ENCODE peak calls at places on chromosomes 11 and 22, in four cellular contexts. H is H1, A is HepG2, V is GM12878. G is an unnamed sample.

GRCh38 chr11:111001986-111002616 is 243.4 kb upstream of the POU2AF2 start:
- DNase-seq in H (no peak), A (no peak), V (no peak), G (no peak)

GRCh38 chr11:113111156-113111555 is 149.9 kb downstream of the NCAM1 start:
- DNase-seq in H (no peak), A (no peak), V (no peak), G (no peak)

GRCh38 chr11:47466701-47467250 is 17.8 kb upstream of the RAPSN start:
- DNase-seq in H (no peak), A (no peak), V (no peak), G (no peak)

GRCh38 chr11:16924462-16924825 is 89.8 kb downstream of the PLEKHA7 start:
- DNase-seq in H (no peak), A (no peak), V (no peak), G (no peak)

GRCh38 chr11:72227316-72228228 is 3.0 kb downstream of the INPPL1 start:
- DNase-seq in H (no peak), A (no peak), V (no peak), G (no peak)

GRCh38 chr11:61955416-61956135 is 5.4 kb downstream of the BEST1 start:
- DNase-seq in H (peak), A (no peak), V (no peak), G (no peak)

GRCh38 chr11:68014157-68014965 is 4.2 kb downstream of the ALDH3B1 start:
- DNase-seq in H (no peak), A (no peak), V (no peak), G (no peak)

GRCh38 chr11:47918882-47919495 is 61.4 kb upstream of the PTPRJ start:
- DNase-seq in H (no peak), A (no peak), V (no peak), G (no peak)

GRCh38 chr11:116424615-116425261 is 348.0 kb downstream of the BUD13 start:
- DNase-seq in H (no peak), A (peak), V (no peak), G (peak)

GRCh38 chr22:31501738-31502137 is 5.4 kb downstream of the SFI1 start:
- DNase-seq in H (no peak), A (no peak), V (no peak), G (no peak)

GRCh38 chr11:125979521-125979920 is 33.7 kb downstream of the VSIG10L2 start:
- DNase-seq in H (no peak), A (no peak), V (no peak), G (no peak)

GRCh38 chr11:12361650-12362049 is 15.7 kb upstream of the PARVA start:
- DNase-seq in H (no peak), A (no peak), V (no peak), G (no peak)

GRCh38 chr11:130677486-130678153 is 229.2 kb downstream of the ADAMTS15 start:
- DNase-seq in H (peak), A (peak), V (no peak), G (no peak)

GRCh38 chr11:20337526-20338154 is 25.9 kb upstream of the HTATIP2 start:
- DNase-seq in H (peak), A (peak), V (no peak), G (peak)

GRCh38 chr22:43275545-43275981 is 67.6 kb downstream of the SCUBE1 start:
- DNase-seq in H (peak), A (peak), V (no peak), G (peak)

GRCh38 chr22:22039286-22040074 is 56.9 kb upstream of the TOP3B start:
- DNase-seq in H (no peak), A (no peak), V (no peak), G (no peak)

GRCh38 chr22:22042599-22043295 is 60.2 kb upstream of the TOP3B start:
- DNase-seq in H (no peak), A (no peak), V (no peak), G (no peak)

GRCh38 chr22:22040472-22040871 is 57.9 kb upstream of the TOP3B start:
- DNase-seq in H (no peak), A (no peak), V (no peak), G (no peak)

GRCh38 chr22:22042009-22042408 is 59.4 kb upstream of the TOP3B start:
- DNase-seq in H (no peak), A (no peak), V (peak), G (peak)

DNA sequence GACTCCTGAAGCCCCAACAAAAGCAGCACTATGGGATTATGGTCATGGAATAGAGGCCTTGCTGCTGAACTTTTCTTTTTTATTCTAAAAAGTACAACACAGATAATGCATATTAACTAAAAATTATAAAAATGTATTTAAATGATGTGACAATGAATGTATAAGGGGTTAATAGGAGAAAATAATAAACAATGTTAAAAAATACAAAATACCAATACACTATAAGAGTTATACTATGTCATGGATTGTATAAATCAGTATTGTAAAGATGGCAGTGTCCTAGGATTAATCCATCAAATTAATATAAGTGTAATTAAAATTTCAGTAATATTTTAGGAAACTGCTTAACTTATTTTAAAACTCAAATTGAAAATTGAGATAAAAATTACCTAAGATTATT is 58.3 kb upstream of the TOP3B start:
- DNase-seq in H (no peak), A (no peak), V (no peak), G (no peak)
- TF ChIP-seq BRCA1 in H (no peak), A (no peak), V (no peak), G (no peak)

DNA sequence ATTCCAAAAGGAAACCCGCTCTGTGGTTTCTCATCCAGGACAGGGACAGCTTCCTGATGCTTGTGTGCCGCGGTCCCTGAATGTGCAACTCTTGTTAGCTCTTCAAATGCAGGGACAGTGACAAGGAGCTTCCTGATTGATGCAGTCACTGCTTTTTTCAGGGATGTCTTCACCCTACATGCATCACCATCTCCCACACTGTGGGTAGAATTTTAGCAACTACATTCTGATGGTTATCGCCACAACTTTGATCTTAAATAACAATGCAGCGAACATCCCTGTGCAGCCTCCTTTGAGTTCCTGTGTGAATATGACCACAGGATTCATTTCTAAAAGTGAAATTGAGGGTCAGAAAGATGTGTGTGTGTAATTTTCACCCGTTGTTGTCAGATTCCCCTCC is 115.0 kb downstream of the GGTLC2 start:
- DNase-seq in H (no peak), A (no peak), V (no peak), G (no peak)
- TF ChIP-seq BRCA1 in H (no peak), A (no peak), V (no peak), G (no peak)

GRCh38 chr11:134559617-134559992 is 147.6 kb upstream of the B3GAT1 start:
- DNase-seq in H (peak), A (no peak), V (no peak), G (no peak)
- TF ChIP-seq BRCA1 in H (no peak), A (no peak), V (no peak), G (no peak)

DNA sequence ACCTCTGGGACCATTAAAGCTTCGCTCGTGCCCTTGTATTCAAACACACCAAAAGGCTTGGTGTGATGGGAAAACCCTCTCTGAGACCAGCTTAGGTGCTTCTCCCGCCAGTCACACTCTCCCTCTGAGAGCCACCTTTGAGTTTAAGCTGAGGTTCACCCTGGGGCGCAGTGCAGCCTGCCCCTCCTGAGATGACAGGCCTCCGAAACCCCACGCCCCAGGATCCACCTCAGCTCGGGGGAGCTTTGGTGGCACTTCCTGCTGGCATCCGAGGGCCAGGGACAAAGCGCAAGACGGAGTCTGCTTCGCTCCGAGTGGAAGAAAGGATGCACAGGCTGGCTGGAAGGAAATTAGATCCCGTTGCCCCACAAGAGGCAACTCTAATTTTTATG is 134.5 kb downstream of the CEP164 start:
- DNase-seq in H (no peak), A (no peak), V (no peak), G (no peak)
- TF ChIP-seq BRCA1 in H (no peak), A (no peak), V (no peak), G (no peak)

GRCh38 chr22:46308283-46308988 is 11.8 kb downstream of the GTSE1 start:
- DNase-seq in H (no peak), A (no peak), V (no peak), G (no peak)

GRCh38 chr22:46300491-46300890 is 3.8 kb downstream of the GTSE1 start:
- DNase-seq in H (no peak), A (no peak), V (no peak), G (no peak)

GRCh38 chr22:46299101-46299500 is 2.4 kb downstream of the GTSE1 start:
- DNase-seq in H (no peak), A (no peak), V (no peak), G (no peak)

DNA sequence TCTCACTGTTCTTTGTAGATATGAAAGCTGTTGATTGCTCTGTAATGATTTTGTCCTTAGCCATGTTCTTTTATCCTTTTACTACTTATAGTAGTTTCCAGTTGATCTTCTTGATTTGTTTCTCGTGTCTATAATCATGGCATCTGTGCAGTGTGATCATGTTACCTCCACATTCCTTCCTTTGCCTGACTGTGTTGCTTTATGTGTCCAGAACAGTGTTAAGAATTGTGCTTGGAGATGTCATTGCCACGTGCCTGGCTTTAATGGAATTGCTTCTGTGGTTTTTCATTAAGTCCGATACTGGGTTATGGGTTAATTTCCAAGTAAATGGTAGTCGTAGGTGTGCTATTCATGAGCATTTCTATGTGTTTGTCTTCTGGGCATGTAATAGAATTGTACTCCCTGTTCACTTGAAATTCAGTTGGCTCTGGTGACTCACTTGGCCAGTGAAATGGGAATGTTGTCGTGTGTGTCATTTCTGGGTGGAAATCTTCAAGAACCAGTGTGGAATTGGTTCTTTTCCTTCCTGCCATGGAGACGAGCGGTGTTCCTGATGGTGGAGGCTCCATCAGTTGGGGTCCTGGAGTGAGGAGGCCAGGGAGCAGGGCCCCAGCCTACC is 6.8 kb downstream of the GTSE1 start:
- DNase-seq in H (no peak), A (no peak), V (no peak), G (no peak)
- TF ChIP-seq BRCA1 in H (no peak), A (no peak), V (no peak), G (no peak)

DNA sequence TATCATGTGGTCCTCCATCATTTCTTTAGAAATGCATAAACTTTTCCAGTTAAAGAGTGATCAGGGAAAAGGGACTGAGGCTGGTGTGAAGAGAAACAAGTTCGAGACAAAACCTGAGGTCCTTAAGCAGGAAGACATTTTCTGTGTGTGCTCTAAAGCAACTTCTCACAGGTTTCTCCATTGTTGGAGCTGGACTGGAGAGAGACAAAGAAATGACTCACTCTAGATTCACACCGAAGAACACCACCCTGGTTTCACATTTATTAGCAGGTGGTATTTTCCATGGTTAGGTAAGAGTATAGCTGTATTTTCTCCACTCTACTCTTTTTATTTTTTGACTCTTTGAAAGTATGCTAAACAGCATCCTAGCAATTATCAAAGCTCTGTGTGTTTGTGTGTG is 736.4 kb downstream of the KCNA4 start:
- DNase-seq in H (no peak), A (no peak), V (no peak), G (no peak)
- TF ChIP-seq BRCA1 in H (no peak), A (no peak), V (no peak), G (no peak)

DNA sequence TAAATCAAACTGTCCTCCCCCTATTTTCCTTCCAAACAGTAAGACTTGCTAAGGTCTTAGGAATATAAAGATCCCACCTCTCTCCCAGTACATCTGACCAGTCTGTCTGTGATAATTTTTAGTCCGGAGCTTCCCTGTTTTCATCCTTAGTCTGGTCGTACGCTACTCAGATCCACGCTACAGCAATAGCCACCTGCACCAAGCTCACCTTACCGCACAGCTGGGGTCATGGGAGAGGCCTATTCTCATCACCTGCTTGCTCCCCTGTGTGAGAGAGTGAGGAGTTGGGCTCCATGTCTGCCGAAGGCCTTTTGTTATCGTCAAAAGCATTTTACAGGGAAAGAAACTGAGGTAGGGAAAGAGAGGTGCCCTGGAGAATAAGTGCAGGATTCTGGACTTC is 16.7 kb downstream of the FXYD6 start:
- DNase-seq in H (no peak), A (no peak), V (no peak), G (no peak)
- TF ChIP-seq BRCA1 in H (no peak), A (no peak), V (no peak), G (no peak)

DNA sequence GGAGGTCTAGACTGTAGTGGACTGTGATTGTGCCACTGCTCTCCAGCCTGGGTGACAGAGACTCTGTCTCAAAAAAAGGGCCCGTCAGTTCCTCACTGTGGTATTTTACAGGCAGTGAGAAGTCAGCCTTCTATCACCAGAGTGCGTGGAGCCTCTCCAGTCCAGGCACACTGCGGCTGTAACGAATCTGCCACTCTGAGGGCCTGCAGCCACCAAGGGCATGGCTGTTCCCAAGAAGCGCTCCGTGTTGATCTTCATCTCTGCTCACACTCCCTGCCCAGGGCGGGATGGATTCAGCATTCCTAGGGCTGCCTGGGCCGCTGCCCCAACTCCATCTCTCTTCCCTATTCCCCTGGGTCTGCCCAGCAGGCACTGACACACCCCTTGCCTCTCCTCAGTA is 148.4 kb downstream of the CACNA1I start:
- DNase-seq in H (no peak), A (no peak), V (no peak), G (no peak)
- TF ChIP-seq BRCA1 in H (no peak), A (no peak), V (no peak), G (no peak)